ENCODE peak calls at places on chromosome 20, in ten cellular contexts. Z, A, D, O, H, V, F, G, M and T are unnamed samples.

GRCh38 chr20:11726021-11726420 is 191.7 kb upstream of the BTBD3 start:
- DNase-seq in Z (no peak), A (no peak), D (no peak), O (no peak), H (no peak), V (no peak), F (peak), G (no peak), M (no peak), T (no peak)

GRCh38 chr20:33262658-33263065 is 20.4 kb upstream of the BPIFB1 start:
- DNase-seq in Z (no peak), A (no peak), D (peak), O (peak), H (peak), V (no peak), F (peak), G (no peak), M (peak), T (peak)

GRCh38 chr20:57435498-57436222 is 44.5 kb downstream of the RBM38 start:
- DNase-seq in Z (peak), A (peak), D (no peak), O (no peak), H (no peak), V (peak), F (no peak), G (peak), M (no peak), T (peak)

GRCh38 chr20:3433720-3434119 is 26.3 kb upstream of the DNAAF9 start:
- DNase-seq in Z (no peak), A (no peak), D (no peak), O (no peak), H (no peak), V (no peak), F (no peak), G (no peak), M (no peak), T (no peak)

GRCh38 chr20:53839423-53840176 is 230.8 kb downstream of the BCAS1 start:
- DNase-seq in Z (peak), A (peak), D (no peak), O (no peak), H (no peak), V (peak), F (no peak), G (no peak), M (no peak), T (no peak)

GRCh38 chr20:34954905-34955231 is 738 bp downstream of the GSS start:
- DNase-seq in Z (no peak), A (no peak), D (peak), O (peak), H (peak), V (no peak), F (no peak), G (no peak), M (no peak), T (no peak)

GRCh38 chr20:35604444-35604750 is 11.2 kb upstream of the SPAG4 start:
- DNase-seq in Z (peak), A (peak), D (no peak), O (no peak), H (no peak), V (no peak), F (peak), G (no peak), M (no peak), T (no peak)

GRCh38 chr20:10558635-10559187 is 115.1 kb downstream of the JAG1 start:
- DNase-seq in Z (no peak), A (no peak), D (peak), O (no peak), H (peak), V (no peak), F (no peak), G (no peak), M (peak), T (no peak)

GRCh38 chr20:59634435-59635005 is 30.2 kb downstream of the PHACTR3 start:
- DNase-seq in Z (no peak), A (no peak), D (no peak), O (no peak), H (no peak), V (no peak), F (no peak), G (no peak), M (no peak), T (peak)

GRCh38 chr20:2701671-2702081 is 9.1 kb downstream of the EBF4 start:
- DNase-seq in Z (no peak), A (no peak), D (no peak), O (no peak), H (no peak), V (no peak), F (no peak), G (no peak), M (no peak), T (no peak)

GRCh38 chr20:39289316-39289715 is 327.2 kb downstream of the DHX35 start:
- DNase-seq in Z (no peak), A (no peak), D (no peak), O (peak), H (no peak), V (no peak), F (no peak), G (no peak), M (no peak), T (no peak)

GRCh38 chr20:23915844-23916243 is 36.3 kb upstream of the CST5 start:
- DNase-seq in Z (no peak), A (no peak), D (no peak), O (no peak), H (no peak), V (no peak), F (no peak), G (no peak), M (no peak), T (no peak)

GRCh38 chr20:61520761-61521460 is 268.9 kb downstream of the CDH4 start:
- DNase-seq in Z (no peak), A (peak), D (peak), O (no peak), H (peak), V (no peak), F (no peak), G (no peak), M (peak), T (no peak)

GRCh38 chr20:1177680-1178079 is 7.1 kb downstream of the TMEM74B start:
- DNase-seq in Z (no peak), A (no peak), D (no peak), O (no peak), H (no peak), V (no peak), F (no peak), G (no peak), M (peak), T (no peak)

GRCh38 chr20:4533734-4534133 is 188.0 kb upstream of the PRND start:
- DNase-seq in Z (no peak), A (no peak), D (no peak), O (no peak), H (no peak), V (no peak), F (no peak), G (no peak), M (no peak), T (no peak)

GRCh38 chr20:755931-756330 is 12.4 kb downstream of the SLC52A3 start:
- DNase-seq in Z (no peak), A (peak), D (no peak), O (no peak), H (no peak), V (no peak), F (no peak), G (no peak), M (no peak), T (no peak)

GRCh38 chr20:53829706-53830521 is 236.3 kb upstream of the ZNF217 start:
- DNase-seq in Z (no peak), A (no peak), D (peak), O (peak), H (no peak), V (no peak), F (peak), G (no peak), M (peak), T (no peak)

GRCh38 chr20:51029556-51029955 is 6.6 kb upstream of the KCNG1 start:
- DNase-seq in Z (peak), A (peak), D (no peak), O (no peak), H (no peak), V (no peak), F (no peak), G (no peak), M (no peak), T (no peak)

GRCh38 chr20:60341062-60341461 is 382.8 kb downstream of the CDH26 start:
- DNase-seq in Z (no peak), A (no peak), D (no peak), O (peak), H (no peak), V (no peak), F (no peak), G (no peak), M (no peak), T (no peak)

GRCh38 chr20:46965477-46965876 is 70.8 kb downstream of the EYA2 start:
- DNase-seq in Z (no peak), A (peak), D (no peak), O (no peak), H (no peak), V (no peak), F (no peak), G (no peak), M (no peak), T (no peak)

GRCh38 chr20:57932227-57932864 is 222.5 kb upstream of the PMEPA1 start:
- DNase-seq in Z (no peak), A (no peak), D (no peak), O (no peak), H (no peak), V (no peak), F (no peak), G (no peak), M (no peak), T (no peak)

GRCh38 chr20:52972965-52973819 is 1.0 kb downstream of the TSHZ2 start:
- DNase-seq in Z (peak), A (no peak), D (no peak), O (peak), H (no peak), V (peak), F (no peak), G (no peak), M (no peak), T (no peak)

GRCh38 chr20:62795023-62795761 is 1.1 kb upstream of the MRGBP start:
- DNase-seq in Z (peak), A (peak), D (peak), O (peak), H (no peak), V (peak), F (peak), G (no peak), M (peak), T (peak)

GRCh38 chr20:3887870-3888614 is 1.1 kb upstream of the PANK2 start:
- DNase-seq in Z (no peak), A (no peak), D (peak), O (no peak), H (peak), V (no peak), F (no peak), G (no peak), M (no peak), T (no peak)

GRCh38 chr20:45545351-45545750 is 1.9 kb downstream of the EPPIN start:
- DNase-seq in Z (no peak), A (no peak), D (no peak), O (no peak), H (no peak), V (no peak), F (no peak), G (no peak), M (no peak), T (no peak)

GRCh38 chr20:45547206-45547770 is at the start of gene EPPIN:
- DNase-seq in Z (no peak), A (no peak), D (no peak), O (no peak), H (no peak), V (no peak), F (no peak), G (no peak), M (no peak), T (no peak)

GRCh38 chr20:45550765-45551164 is 3.6 kb upstream of the EPPIN start:
- DNase-seq in Z (no peak), A (no peak), D (no peak), O (no peak), H (no peak), V (no peak), F (no peak), G (no peak), M (no peak), T (no peak)

GRCh38 chr20:45548410-45548809 is 1.2 kb upstream of the EPPIN start:
- DNase-seq in Z (no peak), A (no peak), D (no peak), O (no peak), H (no peak), V (no peak), F (no peak), G (no peak), M (no peak), T (no peak)

DNA sequence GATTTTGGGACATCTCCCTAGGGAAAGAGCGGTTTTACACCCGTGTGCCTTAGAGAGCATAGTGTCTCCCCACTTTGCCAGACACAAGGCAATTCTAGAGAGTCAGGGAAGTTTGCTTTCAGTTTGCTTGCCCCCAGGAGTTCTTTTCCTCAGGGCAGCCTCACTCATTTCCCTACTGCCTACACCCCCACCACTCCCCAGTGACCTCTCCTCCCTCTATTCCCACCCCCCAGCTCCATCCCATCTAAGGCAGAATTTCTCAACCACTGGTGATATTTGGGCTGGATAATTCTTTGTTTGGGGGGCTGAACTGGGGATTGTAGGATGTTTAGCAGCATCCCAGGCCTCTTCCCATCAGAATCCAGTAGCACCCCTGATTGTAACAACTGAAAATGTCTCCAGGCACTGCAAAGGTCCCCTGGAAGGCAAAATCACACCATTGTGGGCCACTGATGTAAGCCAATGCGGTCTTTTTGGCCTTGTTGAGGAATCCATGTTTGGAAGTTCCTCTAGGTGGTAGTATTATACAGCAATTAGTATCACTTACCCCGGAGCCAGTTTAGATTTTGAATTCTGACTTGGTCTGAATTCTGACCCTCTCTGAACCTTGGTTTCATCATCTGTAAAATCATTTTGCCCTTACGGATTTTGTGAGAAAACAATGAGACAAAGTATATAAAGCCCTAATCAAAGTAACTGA is 1.3 kb downstream of the EPPIN start:
- DNase-seq in Z (no peak), A (no peak), D (peak), O (peak), H (peak), V (no peak), F (no peak), G (no peak), M (peak), T (no peak)
- TF ChIP-seq CTCF in Z (no peak), A (peak), D (peak), O (peak), H (peak), V (peak), F (no peak), G (no peak), M (peak), T (no peak)

DNA sequence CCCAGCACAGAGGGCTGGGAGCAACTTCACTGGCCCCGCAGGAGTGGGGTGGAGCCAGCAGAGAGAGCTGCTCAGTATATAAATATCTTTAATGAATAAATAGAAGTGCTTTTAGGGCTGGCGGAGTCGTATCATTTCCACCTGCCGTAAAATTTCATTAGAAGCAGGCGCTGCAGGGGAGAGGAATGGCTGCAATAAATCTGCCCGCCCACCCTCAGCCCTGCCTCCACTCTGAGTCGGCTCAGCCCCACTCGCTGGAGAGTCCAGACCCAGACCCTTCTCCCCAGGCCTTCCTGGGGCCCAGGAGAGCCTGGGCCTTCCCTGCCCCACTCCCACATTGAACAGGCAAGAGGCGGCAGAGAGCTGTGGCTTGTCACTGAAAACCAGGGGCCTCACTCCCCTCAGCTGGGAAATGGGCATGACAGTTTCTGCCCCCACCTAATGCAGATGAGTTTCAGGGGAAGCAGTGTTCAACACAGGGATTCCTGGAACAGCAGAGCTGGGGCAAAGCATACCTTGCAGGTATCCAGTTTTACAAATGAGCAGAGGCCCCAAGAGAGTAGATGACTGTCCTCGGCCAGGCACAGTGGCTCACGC is 23.8 kb upstream of the VSTM2L start:
- DNase-seq in Z (no peak), A (no peak), D (no peak), O (no peak), H (no peak), V (no peak), F (no peak), G (no peak), M (no peak), T (no peak)
- TF ChIP-seq CTCF in Z (no peak), A (no peak), D (no peak), O (no peak), H (no peak), V (no peak), F (no peak), G (no peak), M (no peak), T (no peak)

GRCh38 chr20:19212524-19213502 is at the start of gene SLC24A3:
- DNase-seq in Z (peak), A (peak), D (peak), O (peak), H (no peak), V (peak), F (no peak), G (no peak), M (peak), T (peak)
- TF ChIP-seq CTCF in Z (no peak), A (peak), D (no peak), O (peak), H (no peak), V (peak), F (no peak), G (peak), M (no peak), T (peak)

DNA sequence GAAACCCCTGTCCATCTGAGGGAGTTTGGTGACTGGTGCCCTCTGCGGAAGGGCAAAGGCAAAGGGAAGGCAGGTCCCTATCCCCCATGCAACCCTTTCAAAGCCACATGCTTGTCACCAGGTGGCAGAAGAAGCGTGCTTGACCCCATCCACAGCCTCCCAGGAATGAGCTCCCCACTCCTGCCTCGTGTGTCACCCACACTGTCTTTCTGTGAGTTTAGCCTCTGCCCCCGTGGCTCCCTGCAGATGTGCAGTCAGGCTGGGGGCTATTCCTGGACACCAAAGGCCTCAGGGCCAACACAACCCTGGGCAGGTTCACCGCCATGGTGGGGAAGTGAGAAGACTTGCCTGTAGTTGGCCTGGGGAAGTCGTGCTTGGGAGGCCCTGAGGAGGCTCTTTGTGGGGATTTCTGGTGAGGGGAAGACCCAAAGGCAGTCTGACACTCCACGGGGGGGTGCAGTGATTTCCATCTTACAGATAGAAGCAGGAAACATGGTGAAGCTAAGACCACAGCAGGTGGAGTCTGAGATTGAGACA is 16.6 kb upstream of the PCMTD2 start:
- DNase-seq in Z (peak), A (no peak), D (no peak), O (no peak), H (no peak), V (no peak), F (no peak), G (no peak), M (no peak), T (no peak)
- TF ChIP-seq CTCF in Z (no peak), A (no peak), D (no peak), O (no peak), H (no peak), V (no peak), F (no peak), G (no peak), M (no peak), T (no peak)

GRCh38 chr20:22490287-22491187 is 93.8 kb downstream of the FOXA2 start:
- DNase-seq in Z (peak), A (no peak), D (no peak), O (peak), H (no peak), V (no peak), F (no peak), G (no peak), M (peak), T (no peak)
- TF ChIP-seq CTCF in Z (no peak), A (no peak), D (no peak), O (peak), H (no peak), V (no peak), F (no peak), G (no peak), M (no peak), T (no peak)

GRCh38 chr20:48952656-48953055 is 31.1 kb downstream of the ARFGEF2 start:
- DNase-seq in Z (no peak), A (no peak), D (no peak), O (no peak), H (no peak), V (no peak), F (no peak), G (no peak), M (no peak), T (no peak)

GRCh38 chr20:48948612-48949011 is 27.1 kb downstream of the ARFGEF2 start:
- DNase-seq in Z (no peak), A (no peak), D (no peak), O (no peak), H (no peak), V (no peak), F (no peak), G (no peak), M (no peak), T (no peak)

GRCh38 chr20:48951646-48952045 is 30.1 kb downstream of the ARFGEF2 start:
- DNase-seq in Z (no peak), A (no peak), D (no peak), O (no peak), H (no peak), V (no peak), F (no peak), G (no peak), M (no peak), T (no peak)

GRCh38 chr20:48951041-48951440 is 29.5 kb downstream of the ARFGEF2 start:
- DNase-seq in Z (no peak), A (no peak), D (no peak), O (no peak), H (no peak), V (no peak), F (no peak), G (no peak), M (no peak), T (no peak)

GRCh38 chr20:48949304-48950170 is 28.0 kb downstream of the ARFGEF2 start:
- DNase-seq in Z (no peak), A (no peak), D (no peak), O (no peak), H (no peak), V (no peak), F (no peak), G (no peak), M (no peak), T (no peak)
- TF ChIP-seq CTCF in Z (no peak), A (no peak), D (no peak), O (no peak), H (peak), V (no peak), F (no peak), G (no peak), M (no peak), T (no peak)

GRCh38 chr20:20491784-20492145 is 123.9 kb downstream of the INSM1 start:
- DNase-seq in Z (no peak), A (no peak), D (no peak), O (no peak), H (no peak), V (no peak), F (no peak), G (no peak), M (no peak), T (no peak)
- TF ChIP-seq CTCF in Z (no peak), A (no peak), D (no peak), O (no peak), H (no peak), V (no peak), F (no peak), G (no peak), M (no peak), T (no peak)

DNA sequence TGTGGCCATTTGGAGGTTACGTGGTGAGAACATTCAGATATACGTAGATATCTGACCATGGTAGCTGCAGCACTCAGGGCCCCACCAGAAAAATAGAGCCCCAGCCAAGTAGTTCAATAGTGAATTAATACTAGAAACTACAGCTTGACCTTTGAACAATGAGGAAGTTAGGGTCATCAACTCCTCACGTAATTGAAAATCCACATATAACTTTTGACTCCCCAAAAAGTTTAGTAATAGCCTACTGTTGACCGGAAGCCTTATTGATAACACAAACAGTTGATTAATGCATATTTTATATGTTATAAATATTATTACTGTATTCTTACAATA is 118.0 kb downstream of the SNX5 start:
- DNase-seq in Z (no peak), A (no peak), D (no peak), O (no peak), H (no peak), V (no peak), F (no peak), G (no peak), M (no peak), T (no peak)
- TF ChIP-seq CTCF in Z (no peak), A (no peak), D (no peak), O (no peak), H (no peak), V (no peak), F (no peak), G (no peak), M (no peak), T (no peak)